ENCODE peak calls at places on chromosomes 13 and 19, in four cellular contexts. D is K562, K is GM12878, U is WTC11. V is an unnamed sample.

GRCh38 chr19:16420781-16421386 is 50.9 kb downstream of the EPS15L1 start:
- DNase-seq in D (no peak), K (no peak), U (no peak), V (no peak)

GRCh38 chr19:3819989-3820388 is 33.8 kb upstream of the MATK start:
- DNase-seq in D (no peak), U (no peak), K (no peak), V (no peak)

GRCh38 chr19:3499738-3500428 is 591 bp downstream of the DOHH start:
- DNase-seq in K (no peak), D (no peak), U (no peak), V (no peak)

GRCh38 chr19:1275260-1275975 is at the start of gene FAM174C:
- DNase-seq in U (peak), D (peak), K (peak), V (peak)

GRCh38 chr13:79810671-79811070 is 329.7 kb downstream of the NDFIP2 start:
- DNase-seq in D (no peak), K (no peak), U (no peak), V (no peak)

GRCh38 chr19:48842744-48843162 is 6.5 kb upstream of the HSD17B14 start:
- DNase-seq in K (no peak), U (peak), D (peak), V (peak)

GRCh38 chr19:46616631-46617322 is 8.1 kb downstream of the PTGIR start:
- DNase-seq in K (no peak), U (peak), D (peak), V (peak)

GRCh38 chr19:5006821-5007220 is 37.9 kb downstream of the KDM4B start:
- DNase-seq in D (no peak), K (no peak), U (no peak), V (no peak)

GRCh38 chr13:98778749-98779148 is 26.3 kb upstream of the SLC15A1 start:
- DNase-seq in D (no peak), K (no peak), U (no peak), V (no peak)

GRCh38 chr13:34941835-34942731 is at the start of gene NBEA:
- DNase-seq in D (peak), U (peak), K (peak), V (peak)

GRCh38 chr19:11025006-11025405 is 64.2 kb downstream of the SMARCA4 start:
- DNase-seq in D (no peak), K (no peak), U (no peak), V (no peak)

GRCh38 chr19:6271721-6272410 is 7.9 kb downstream of the MLLT1 start:
- DNase-seq in D (peak), U (peak), K (no peak), V (no peak)

GRCh38 chr13:33644607-33645543 is 173.1 kb upstream of the RFC3 start:
- DNase-seq in K (no peak), U (no peak), D (no peak), V (no peak)

GRCh38 chr19:1773173-1773572 is 19.9 kb downstream of the ONECUT3 start:
- DNase-seq in D (no peak), U (no peak), K (no peak), V (no peak)

GRCh38 chr13:27449936-27450828 is at the start of gene MTIF3:
- DNase-seq in U (peak), D (peak), K (peak), V (peak)

GRCh38 chr13:27448308-27448707 is 2.1 kb downstream of the MTIF3 start:
- DNase-seq in K (no peak), D (no peak), U (no peak), V (no peak)

GRCh38 chr13:27446986-27447583 is 3.3 kb downstream of the MTIF3 start:
- DNase-seq in U (no peak), D (no peak), K (no peak), V (no peak)

GRCh38 chr13:27449081-27449603 is 1.2 kb downstream of the MTIF3 start:
- DNase-seq in U (no peak), D (no peak), K (no peak), V (no peak)

GRCh38 chr13:27450921-27451461 is 627 bp upstream of the MTIF3 start:
- DNase-seq in U (peak), K (no peak), D (peak), V (peak)
- TF ChIP-seq TCF7 in U (no peak), K (no peak), D (no peak), V (no peak)

GRCh38 chr13:94617389-94618000 is 15.8 kb downstream of the GPR180 start:
- DNase-seq in K (no peak), U (no peak), D (peak), V (peak)

GRCh38 chr13:94620286-94620896 is 18.7 kb downstream of the GPR180 start:
- DNase-seq in D (peak), U (peak), K (no peak), V (peak)
- TF ChIP-seq ESRRA in D (no peak), U (no peak), K (no peak), V (no peak)

DNA sequence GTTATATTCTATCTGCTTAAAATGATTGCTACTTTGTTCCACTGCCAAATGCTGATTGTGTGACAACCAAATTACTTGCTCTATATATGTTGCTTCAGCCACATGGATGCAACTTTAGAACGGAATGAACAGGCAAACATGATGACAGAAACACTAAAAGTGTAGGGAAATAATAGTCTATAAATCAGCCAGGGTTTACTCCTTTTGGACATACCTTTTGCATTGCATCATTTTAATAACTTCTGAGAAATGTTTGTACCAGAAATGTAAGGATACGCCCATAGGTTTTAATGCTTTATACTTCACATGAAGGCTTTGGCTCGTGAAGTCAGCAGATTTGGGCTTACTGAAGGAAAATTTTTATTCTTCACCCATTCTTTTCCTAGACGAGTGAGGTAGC is 141.0 kb downstream of the POSTN start:
- DNase-seq in U (no peak), K (no peak), D (no peak), V (no peak)
- TF ChIP-seq TCF7 in U (no peak), K (no peak), D (no peak), V (no peak)

DNA sequence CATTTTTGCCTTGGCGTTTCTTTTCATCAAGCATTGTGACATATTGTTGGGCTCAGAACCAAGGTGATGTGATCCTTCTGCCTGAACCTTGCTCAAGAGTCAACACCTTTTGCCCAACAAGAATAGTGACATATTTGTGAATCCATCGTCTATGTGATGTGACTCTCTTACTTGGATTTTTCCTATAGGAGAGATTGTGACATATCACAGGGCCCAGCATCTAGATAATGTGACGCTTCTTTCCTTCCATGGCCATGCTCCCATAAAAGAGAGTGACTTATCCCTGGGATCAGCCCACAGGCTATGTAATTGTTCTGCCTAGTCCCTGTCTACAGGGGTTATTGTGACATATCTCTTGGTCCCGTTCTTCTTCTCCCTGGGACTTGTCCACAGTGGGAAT is 8.5 kb upstream of the ZNF429 start:
- DNase-seq in U (no peak), D (no peak), K (no peak), V (no peak)
- TF ChIP-seq ESRRA in U (no peak), D (no peak), K (no peak), V (no peak)

GRCh38 chr13:113650275-113650674 is 7.7 kb downstream of the ATP4B start:
- DNase-seq in K (no peak), U (peak), D (no peak), V (no peak)
- TF ChIP-seq TCF7 in K (no peak), U (no peak), D (no peak), V (no peak)

DNA sequence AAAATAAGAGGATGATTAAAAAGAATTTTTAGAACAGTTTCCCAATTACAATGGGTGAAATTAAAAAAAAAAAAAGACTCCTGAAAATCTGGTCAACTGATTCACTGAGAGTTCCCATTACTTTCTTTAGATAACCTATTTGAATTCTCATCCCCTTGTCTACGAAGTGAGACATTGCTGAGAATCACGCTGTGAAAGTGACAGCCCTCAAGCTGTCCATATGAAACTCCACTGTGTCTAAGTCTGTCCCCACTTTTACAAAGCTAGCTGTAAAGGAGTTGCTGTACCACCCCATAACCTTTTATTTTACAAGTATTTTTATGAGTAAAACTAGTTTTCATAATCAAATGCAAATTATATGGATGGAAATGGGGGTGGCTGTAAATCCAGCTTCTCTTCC is 1219.3 kb downstream of the UQCRFS1 start:
- DNase-seq in U (no peak), K (no peak), D (no peak), V (no peak)
- TF ChIP-seq ESRRA in U (no peak), K (no peak), D (no peak), V (no peak)

DNA sequence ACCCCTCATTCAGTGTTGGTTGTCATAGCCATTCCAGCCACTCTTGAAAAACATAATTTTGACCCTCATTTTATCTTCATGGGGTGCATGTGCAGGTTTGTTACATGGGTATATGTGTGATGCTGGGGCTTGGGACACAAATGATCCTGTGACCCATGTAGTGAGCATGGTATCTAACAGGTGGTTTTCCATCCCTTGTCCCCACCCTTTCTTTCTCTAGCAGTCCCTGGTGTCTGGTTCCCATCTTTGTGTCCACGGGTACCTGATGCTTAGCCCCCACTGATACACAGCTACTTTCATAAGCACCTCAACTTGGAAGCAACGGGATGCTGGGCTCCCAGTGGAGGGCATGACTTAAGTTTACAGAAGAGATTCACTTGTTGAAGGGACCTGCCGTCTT is 373.5 kb downstream of the UQCRFS1 start:
- DNase-seq in D (no peak), U (no peak), K (no peak), V (no peak)
- TF ChIP-seq TCF7 in D (no peak), U (no peak), K (no peak), V (no peak)

V was measured in HepG2.